ENCODE peak calls at places on chromosomes 2 and 18, in seven cellular contexts. V is ELR, S is GM03348, A is NCI-H2029, Y is activated gamma-delta T cell treated with Interleukin-2 at 50 U/mL for 16 hours, P is stomach, M is iPS-NIHi11. L is an unnamed sample.

GRCh38 chr2:158772306-158773078 is 22.6 kb upstream of the DAPL1 start:
- DNase-seq in S (peak; percentile 35), A (no peak), Y (no peak), P (no peak), M (no peak), V (no peak), L (no peak)

GRCh38 chr2:70211595-70211994 is 20.8 kb upstream of the C2orf42 start:
- DNase-seq in V (no peak), Y (no peak), P (no peak), S (no peak), A (no peak), M (no peak), L (no peak)

GRCh38 chr2:229429529-229430067 is 158.5 kb upstream of the PID1 start:
- DNase-seq in A (no peak), S (no peak), V (no peak), P (no peak), Y (no peak), M (no peak), L (no peak)

GRCh38 chr2:148901142-148901541 is 26.1 kb downstream of the KIF5C start:
- DNase-seq in A (peak; percentile 77), M (no peak), V (no peak), Y (no peak), S (no peak), P (no peak), L (no peak)

GRCh38 chr2:9681427-9681817 is 50.6 kb upstream of the YWHAQ start:
- DNase-seq in P (no peak), S (no peak), M (no peak), A (no peak), Y (peak; percentile 44), V (no peak), L (no peak)

GRCh38 chr2:7436096-7436906 is 519.1 kb downstream of the RNF144A start:
- DNase-seq in P (no peak), M (no peak), A (no peak), S (no peak), V (no peak), Y (no peak), L (no peak)

GRCh38 chr2:232495292-232495691 is 7.7 kb upstream of the ECEL1 start:
- DNase-seq in A (no peak), M (no peak), S (no peak), V (no peak), P (no peak), Y (no peak), L (no peak)

GRCh38 chr2:173214213-173214612 is 138.6 kb downstream of the MAP3K20 start:
- DNase-seq in M (no peak), V (no peak), S (no peak), Y (no peak), A (no peak), P (no peak), L (no peak)

GRCh38 chr2:236613607-236614006 is 44.0 kb downstream of the ACKR3 start:
- DNase-seq in A (no peak), S (no peak), Y (no peak), V (no peak), P (no peak), M (no peak), L (no peak)

GRCh38 chr2:130391872-130392670 is 36.2 kb downstream of the PTPN18 start:
- DNase-seq in M (no peak), Y (no peak), V (peak; percentile 42), S (peak; percentile 61), A (no peak), P (no peak), L (peak; percentile 44)

GRCh38 chr2:1515986-1516797 is 102.9 kb downstream of the TPO start:
- DNase-seq in A (no peak), Y (no peak), M (no peak), V (no peak), S (no peak), P (no peak), L (no peak)

GRCh38 chr2:137838255-137839092 is 125.8 kb upstream of the HNMT start:
- DNase-seq in S (peak; percentile 78), V (peak; percentile 60), P (no peak), M (peak; percentile 78), Y (no peak), A (peak; percentile 17), L (peak; percentile 64)

GRCh38 chr18:62717059-62717849 is 1.9 kb downstream of the PHLPP1 start:
- DNase-seq in A (peak; percentile 7), V (peak; percentile 79), S (peak; percentile 29), Y (peak; percentile 35), M (no peak), P (peak; percentile 52), L (peak; percentile 81)

GRCh38 chr18:13273800-13274199 is 55.2 kb downstream of the LDLRAD4 start:
- DNase-seq in Y (peak; percentile 15), S (no peak), P (no peak), M (no peak), A (no peak), V (no peak), L (no peak)

GRCh38 chr2:178059111-178059510 is 13.5 kb downstream of the PDE11A start:
- DNase-seq in Y (no peak), V (no peak), A (no peak), M (no peak), S (no peak), P (no peak), L (no peak)

GRCh38 chr2:196316050-196316430 is 144.7 kb upstream of the STK17B start:
- DNase-seq in Y (no peak), A (no peak), S (no peak), V (peak; percentile 67), M (no peak), P (no peak), L (no peak)

GRCh38 chr18:64322189-64322588 is 173.3 kb upstream of the LINC00305 start:
- DNase-seq in A (no peak), P (no peak), Y (no peak), S (no peak), V (no peak), M (no peak), L (no peak)

GRCh38 chr18:33665187-33665586 is 87.2 kb downstream of the ASXL3 start:
- DNase-seq in M (no peak), A (no peak), P (no peak), Y (no peak), S (no peak), V (no peak), L (no peak)

GRCh38 chr2:239574434-239575156 is 173.8 kb upstream of the HDAC4 start:
- DNase-seq in S (no peak), Y (no peak), V (no peak), P (no peak), A (no peak), M (no peak), L (peak; percentile 15)

GRCh38 chr18:45916302-45916701 is 50.8 kb downstream of the EPG5 start:
- DNase-seq in P (no peak), M (peak; percentile 32), Y (no peak), S (no peak), A (no peak), V (no peak), L (no peak)

GRCh38 chr2:202035089-202035940 is 1.7 kb downstream of the FZD7 start:
- DNase-seq in A (no peak), M (no peak), P (peak; percentile 43), V (peak; percentile 62), Y (no peak), S (peak; percentile 61), L (peak; percentile 66)

GRCh38 chr18:27363918-27364317 is 178.8 kb upstream of the CHST9 start:
- DNase-seq in S (peak; percentile 43), Y (no peak), P (no peak), V (peak; percentile 6), A (no peak), M (peak; percentile 25), L (no peak)

GRCh38 chr2:25336446-25336845 is 5.3 kb downstream of the DNMT3A start:
- DNase-seq in P (no peak), A (no peak), V (no peak), Y (no peak), M (no peak), S (no peak), L (no peak)

GRCh38 chr2:54916637-54917036 is 133.6 kb downstream of the RTN4 start:
- DNase-seq in Y (no peak), A (no peak), V (no peak), P (no peak), M (no peak), S (no peak), L (no peak)

GRCh38 chr18:29271496-29271895 is 1094.6 kb upstream of the CDH2 start:
- DNase-seq in S (no peak), M (no peak), A (no peak), Y (no peak), P (no peak), V (no peak), L (peak; percentile 41)

GRCh38 chr2:60416221-60417008 is 137.0 kb downstream of the BCL11A start:
- DNase-seq in M (no peak), P (peak; percentile 51), V (no peak), S (no peak), Y (no peak), A (no peak), L (peak; percentile 31)

GRCh38 chr2:171008550-171009205 is 79.6 kb downstream of the GORASP2 start:
- DNase-seq in V (no peak), S (no peak), Y (no peak), A (no peak), M (no peak), P (no peak), L (no peak)

GRCh38 chr18:35050004-35050623 is 8.9 kb downstream of the MAPRE2 start:
- DNase-seq in M (no peak), V (no peak), P (no peak), Y (no peak), A (no peak), S (no peak), L (peak; percentile 8)

GRCh38 chr2:234725528-234726264 is 226.1 kb upstream of the SH3BP4 start:
- DNase-seq in S (peak; percentile 51), Y (no peak), V (peak; percentile 65), P (no peak), A (no peak), M (no peak), L (peak; percentile 51)

GRCh38 chr2:222257645-222258044 is 41.2 kb downstream of the PAX3 start:
- DNase-seq in Y (no peak), P (no peak), A (no peak), V (no peak), S (no peak), M (no peak), L (no peak)

GRCh38 chr2:142217804-142218203 is 87.0 kb upstream of the LRP1B start:
- DNase-seq in S (no peak), A (no peak), V (peak; percentile 74), M (no peak), Y (no peak), P (no peak), L (peak; percentile 3)

GRCh38 chr18:51135361-51135760 is 62.1 kb downstream of the MEX3C start:
- DNase-seq in M (no peak), P (no peak), V (peak; percentile 84), S (peak; percentile 49), Y (no peak), A (no peak), L (peak; percentile 44)

GRCh38 chr2:41774011-41774605 is 273.7 kb upstream of the PKDCC start:
- DNase-seq in M (no peak), P (no peak), Y (no peak), V (no peak), A (no peak), S (no peak), L (no peak)

GRCh38 chr2:134375935-134376334 is 122.1 kb downstream of the MGAT5 start:
- DNase-seq in A (no peak), V (peak; percentile 54), M (no peak), P (no peak), S (no peak), Y (no peak), L (peak; percentile 83)

GRCh38 chr18:33923980-33924379 is 300.7 kb downstream of the NOL4 start:
- DNase-seq in Y (no peak), S (no peak), P (no peak), A (peak; percentile 28), M (no peak), V (no peak), L (no peak)